ENCODE peak calls at places on chromosomes 3 and 15, in four cellular contexts. B, G, I and R are unnamed samples.

GRCh38 chr3:159770998-159771397 is 217.6 kb upstream of the IL12A start:
- DNase-seq in B (no peak), G (no peak), I (no peak), R (no peak)

GRCh38 chr15:85151861-85152260 is 170.2 kb downstream of the PDE8A start:
- DNase-seq in B (no peak), G (no peak), I (no peak), R (no peak)

GRCh38 chr15:100263721-100264455 is 77.9 kb downstream of the ADAMTS17 start:
- DNase-seq in B (peak; percentile 57), G (no peak), I (no peak), R (no peak)

GRCh38 chr3:14077310-14077709 is 47.4 kb downstream of the CHCHD4 start:
- DNase-seq in B (no peak), G (no peak), I (no peak), R (no peak)

GRCh38 chr3:97932387-97932801 is 39.8 kb downstream of the RIOX2 start:
- DNase-seq in B (no peak), G (no peak), I (no peak), R (no peak)

GRCh38 chr15:45123397-45123796 is 6.3 kb downstream of the DUOXA1 start:
- DNase-seq in B (no peak), G (no peak), I (no peak), R (no peak)

GRCh38 chr15:52247032-52247431 is 48.6 kb downstream of the MYO5C start:
- DNase-seq in B (no peak), G (no peak), I (no peak), R (no peak)

GRCh38 chr3:50503504-50503903 is at the start of gene CACNA2D2:
- DNase-seq in B (no peak), G (peak; percentile 28), I (peak; percentile 78), R (peak; percentile 73)

GRCh38 chr3:23078735-23079134 is 124.4 kb upstream of the UBE2E2 start:
- DNase-seq in B (no peak), G (no peak), I (no peak), R (no peak)

GRCh38 chr3:82133070-82133606 is 371.7 kb upstream of the GBE1 start:
- DNase-seq in B (peak; percentile 76), G (peak; percentile 30), I (peak; percentile 49), R (peak; percentile 71)

GRCh38 chr15:78810377-78811123 is 714 bp downstream of the ADAMTS7 start:
- DNase-seq in B (no peak), G (no peak), I (peak; percentile 69), R (peak; percentile 82)

GRCh38 chr15:51580385-51580784 is 42.2 kb downstream of the DMXL2 start:
- DNase-seq in B (no peak), G (no peak), I (no peak), R (no peak)

GRCh38 chr15:73965094-73965729 is 26.9 kb downstream of the STOML1 start:
- DNase-seq in B (no peak), G (no peak), I (no peak), R (peak; percentile 34)

GRCh38 chr3:46440531-46441294 is 24.0 kb downstream of the LTF start:
- DNase-seq in B (no peak), G (no peak), I (no peak), R (no peak)

GRCh38 chr3:25897019-25897418 is 107.1 kb downstream of the OXSM start:
- DNase-seq in B (no peak), G (no peak), I (no peak), R (no peak)

GRCh38 chr3:48565591-48566400 is 2.2 kb upstream of the UCN2 start:
- DNase-seq in B (no peak), G (no peak), I (no peak), R (no peak)

GRCh38 chr3:119627461-119627860 is 29.8 kb downstream of the PLA1A start:
- DNase-seq in B (no peak), G (peak; percentile 53), I (no peak), R (peak; percentile 46)

GRCh38 chr3:128122013-128122412 is 1.6 kb downstream of the RUVBL1 start:
- DNase-seq in B (no peak), G (no peak), I (no peak), R (no peak)

GRCh38 chr3:31614162-31614921 is 81.6 kb downstream of the STT3B start:
- DNase-seq in B (no peak), G (no peak), I (no peak), R (no peak)

GRCh38 chr3:37946531-37946889 is 44.1 kb upstream of the VILL start:
- DNase-seq in B (no peak), G (no peak), I (no peak), R (no peak)

GRCh38 chr15:35649575-35649974 is 103.6 kb upstream of the DPH6 start:
- DNase-seq in B (no peak), G (no peak), I (no peak), R (no peak)

GRCh38 chr3:171556574-171557145 is 96.5 kb upstream of the TNIK start:
- DNase-seq in B (no peak), G (no peak), I (no peak), R (no peak)

GRCh38 chr3:64732570-64732969 is 44.8 kb upstream of the ADAMTS9 start:
- DNase-seq in B (no peak), G (no peak), I (no peak), R (no peak)

GRCh38 chr3:10524270-10524669 is 18.9 kb upstream of the ATP2B2 start:
- DNase-seq in B (no peak), G (no peak), I (no peak), R (no peak)

GRCh38 chr15:100704281-100705055 is 102.1 kb downstream of the ASB7 start:
- DNase-seq in B (peak; percentile 48), G (no peak), I (no peak), R (peak; percentile 5)

GRCh38 chr3:49805884-49806701 is 3.0 kb downstream of the INKA1 start:
- DNase-seq in B (peak; percentile 61), G (no peak), I (peak; percentile 71), R (no peak)

GRCh38 chr3:89372456-89372855 is 265.0 kb downstream of the EPHA3 start:
- DNase-seq in B (no peak), G (no peak), I (no peak), R (no peak)

GRCh38 chr3:73255609-73256029 is 194.2 kb downstream of the EBLN2 start:
- DNase-seq in B (no peak), G (no peak), I (peak; percentile 18), R (no peak)

GRCh38 chr15:34993877-34994276 is 5.8 kb upstream of the ZNF770 start:
- DNase-seq in B (no peak), G (no peak), I (no peak), R (no peak)

DNA sequence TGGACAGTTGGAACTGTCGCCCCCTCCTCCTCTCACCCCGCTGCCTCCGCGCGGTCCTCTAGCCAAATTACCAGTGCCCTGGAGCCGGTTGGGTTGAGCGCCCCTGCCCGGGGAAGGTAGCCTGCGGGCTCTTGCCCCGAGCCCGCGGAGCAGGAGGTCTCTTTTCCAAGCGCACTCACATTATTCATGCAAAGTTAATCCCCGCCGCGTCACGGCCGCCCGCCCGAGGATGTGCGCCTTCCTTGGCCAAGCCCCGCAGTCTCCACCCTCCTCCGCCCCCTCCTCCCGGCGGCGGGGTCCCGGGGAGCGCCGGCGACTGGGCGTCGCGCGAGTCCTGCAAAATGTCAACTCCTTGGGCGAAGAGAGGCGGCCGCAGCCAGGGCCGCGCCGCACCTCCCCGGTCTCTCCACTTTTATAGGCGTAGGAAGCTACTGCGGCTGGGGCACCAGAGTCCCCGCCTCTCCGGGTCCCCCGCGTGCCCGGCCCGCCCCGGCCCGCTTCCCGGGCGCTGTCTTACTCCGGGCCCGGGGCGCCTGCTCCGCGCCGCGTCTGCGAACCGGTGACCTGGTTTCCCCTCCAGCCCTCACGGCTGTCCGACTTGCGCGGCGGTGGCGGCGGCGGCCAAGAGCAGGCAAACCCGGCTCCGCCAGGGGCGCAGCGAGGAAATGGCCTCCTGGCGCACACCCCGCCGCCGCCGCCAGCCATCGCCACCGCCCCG is at the start of gene THRB:
- DNase-seq in B (peak; percentile 76), G (peak; percentile 84), I (peak; percentile 66), R (peak; percentile 59)
- TF ChIP-seq CTCF in B (no peak), G (peak; percentile 38), I (peak; percentile 49), R (peak; percentile 28)

GRCh38 chr15:90217671-90218394 is 15.9 kb downstream of the CIB1 start:
- DNase-seq in B (no peak), G (no peak), I (no peak), R (no peak)
- H3K4me1 ChIP-seq in B (no peaks in the 10 kb centered on the region), G (peaks cover 18% of the 10 kb centered on the region), I (no peaks in the 10 kb centered on the region), R (no peaks in the 10 kb centered on the region)

GRCh38 chr3:52535411-52536111 is 844 bp upstream of the UQCC5 start:
- DNase-seq in B (peak; percentile 57), G (no peak), I (peak; percentile 15), R (no peak)

GRCh38 chr3:52536112-52536368 is 365 bp upstream of the UQCC5 start:
- DNase-seq in B (no peak), G (no peak), I (no peak), R (no peak)

GRCh38 chr3:52537165-52537635 is 795 bp downstream of the UQCC5 start:
- DNase-seq in B (no peak), G (no peak), I (no peak), R (no peak)

GRCh38 chr3:52537726-52538421 is 1.5 kb downstream of the UQCC5 start:
- DNase-seq in B (no peak), G (no peak), I (no peak), R (no peak)

GRCh38 chr3:52536369-52537164 is at the start of gene UQCC5:
- DNase-seq in B (peak; percentile 99), G (peak; percentile 97), I (peak; percentile 98), R (peak; percentile 97)
- TF ChIP-seq CTCF in B (no peak), G (no peak), I (peak; percentile 5), R (no peak)

GRCh38 chr3:99902091-99902490 is 84.4 kb downstream of the CMSS1 start:
- DNase-seq in B (no peak), G (no peak), I (no peak), R (no peak)

GRCh38 chr3:99901200-99901926 is 83.7 kb downstream of the CMSS1 start:
- DNase-seq in B (no peak), G (no peak), I (no peak), R (no peak)

GRCh38 chr3:99907959-99908544 is 90.4 kb downstream of the CMSS1 start:
- DNase-seq in B (no peak), G (no peak), I (no peak), R (no peak)

GRCh38 chr3:99900248-99900647 is 82.6 kb downstream of the CMSS1 start:
- DNase-seq in B (no peak), G (no peak), I (no peak), R (no peak)

GRCh38 chr3:99903844-99904243 is 86.2 kb downstream of the CMSS1 start:
- DNase-seq in B (no peak), G (no peak), I (no peak), R (no peak)
- H3K4me1 ChIP-seq in B (no peaks in the 10 kb centered on the region), G (peaks cover 8% of the 10 kb centered on the region), I (no peaks in the 10 kb centered on the region), R (peaks cover 2% of the 10 kb centered on the region)